ENCODE peak calls at places on chromosomes 6 and 20, in nine cellular contexts. E is HFFc6; C is Calu3; T is CD4-positive, CD25-positive, alpha-beta regulatory T cell; D is astrocyte of the cerebellum; Z is nucleus accumbens; U is HEK293T; A is iPS DF 6.9; H is CD8-positive, alpha-beta memory T cell. V is an unnamed sample.

GRCh38 chr6:66896415-66896814 is 1189.4 kb upstream of the EYS start:
- DNase-seq in T (no peak), U (no peak), Z (no peak), E (no peak), C (peak), A (no peak), D (no peak), H (no peak), V (no peak)

GRCh38 chr6:148548065-148548748 is 198.6 kb upstream of the UST start:
- DNase-seq in H (no peak), C (no peak), E (peak), Z (no peak), U (no peak), D (no peak), A (no peak), T (no peak), V (no peak)

GRCh38 chr6:69311888-69312287 is 484.9 kb downstream of the LMBRD1 start:
- DNase-seq in U (no peak), C (no peak), E (no peak), Z (no peak), A (no peak), D (no peak), T (no peak), H (no peak), V (no peak)

GRCh38 chr20:58598271-58599015 is 52.6 kb upstream of the STX16 start:
- DNase-seq in D (no peak), H (no peak), E (peak), U (no peak), T (no peak), Z (no peak), A (no peak), C (no peak), V (peak)

GRCh38 chr6:70241991-70242420 is 60.9 kb downstream of the COL9A1 start:
- DNase-seq in C (peak), U (peak), D (no peak), T (no peak), H (no peak), Z (no peak), E (no peak), A (no peak), V (no peak)

GRCh38 chr6:45044086-45044485 is 284.0 kb upstream of the RUNX2 start:
- DNase-seq in C (peak), E (no peak), D (no peak), H (no peak), A (no peak), T (no peak), Z (no peak), U (no peak), V (no peak)

GRCh38 chr6:31403283-31403989 is at the start of gene MICA:
- DNase-seq in D (peak), U (peak), C (peak), Z (peak), H (peak), A (peak), E (peak), T (peak), V (peak)

GRCh38 chr6:69835414-69836179 is 30.8 kb upstream of the COL19A1 start:
- DNase-seq in U (peak), E (peak), Z (no peak), T (peak), H (no peak), C (peak), A (peak), D (peak), V (peak)

GRCh38 chr6:7901056-7901455 is 9.5 kb downstream of the TXNDC5 start:
- DNase-seq in T (no peak), C (no peak), A (no peak), E (no peak), Z (no peak), D (no peak), U (no peak), H (no peak), V (no peak)

GRCh38 chr6:42970859-42971612 is 7.9 kb downstream of the PEX6 start:
- DNase-seq in E (peak), Z (no peak), D (no peak), C (peak), U (no peak), A (no peak), H (no peak), T (no peak), V (no peak)

GRCh38 chr6:145380186-145380585 is 355.1 kb downstream of the EPM2A start:
- DNase-seq in Z (no peak), C (no peak), E (no peak), U (no peak), D (no peak), A (no peak), H (no peak), T (no peak), V (no peak)

GRCh38 chr20:40860487-40860902 is 168.1 kb upstream of the TOP1 start:
- DNase-seq in D (peak), C (peak), T (no peak), Z (no peak), U (no peak), E (peak), H (no peak), A (no peak), V (peak)

GRCh38 chr6:106046116-106046853 is 39.9 kb upstream of the PRDM1 start:
- DNase-seq in Z (no peak), A (no peak), U (no peak), T (no peak), D (no peak), C (no peak), H (no peak), E (no peak), V (no peak)

GRCh38 chr20:20407891-20408805 is 40.2 kb downstream of the INSM1 start:
- DNase-seq in A (no peak), U (peak), Z (peak), E (peak), T (no peak), H (no peak), D (peak), C (no peak), V (peak)

GRCh38 chr20:3454821-3455220 is 16.0 kb upstream of the ATRN start:
- DNase-seq in U (no peak), T (no peak), D (no peak), A (no peak), H (no peak), C (no peak), E (no peak), Z (no peak), V (no peak)

GRCh38 chr20:53829706-53830521 is 236.3 kb upstream of the ZNF217 start:
- DNase-seq in T (peak), C (no peak), A (no peak), U (no peak), D (no peak), Z (no peak), E (no peak), H (no peak), V (peak)

GRCh38 chr6:5036309-5036708 is 32.5 kb upstream of the RPP40 start:
- DNase-seq in E (no peak), H (no peak), A (peak), Z (no peak), C (no peak), U (no peak), T (no peak), D (no peak), V (no peak)

GRCh38 chr20:29874476-29875202 is 1382.8 kb upstream of the DEFB115 start:
- DNase-seq in D (no peak), Z (no peak), E (no peak), H (no peak), T (no peak), U (no peak), A (no peak), C (no peak), V (no peak)

GRCh38 chr6:45351076-45351475 is 22.9 kb downstream of the RUNX2 start:
- DNase-seq in H (no peak), T (no peak), C (no peak), A (no peak), U (no peak), E (no peak), Z (no peak), D (no peak), V (no peak)

GRCh38 chr20:36491901-36492617 is 49.3 kb upstream of the MYL9 start:
- DNase-seq in H (peak), D (peak), E (no peak), A (no peak), T (peak), Z (no peak), C (no peak), U (no peak), V (no peak)

GRCh38 chr20:7637184-7637583 is 303.1 kb downstream of the HAO1 start:
- DNase-seq in Z (no peak), H (no peak), A (no peak), U (no peak), D (no peak), C (no peak), T (no peak), E (no peak), V (no peak)

GRCh38 chr6:11961137-11961779 is 50.9 kb upstream of the HIVEP1 start:
- DNase-seq in E (no peak), H (no peak), Z (no peak), D (no peak), C (no peak), A (no peak), U (no peak), T (no peak), V (no peak)